ENCODE peak calls at places on chromosomes 16 and 17, in ten cellular contexts. S, K, Z, R, O, N, Q, Y, B and E are unnamed samples.

GRCh38 chr16:84307209-84307954 is 12.7 kb downstream of the WFDC1 start:
- DNase-seq in S (no peak), Y (no peak), Q (no peak), Z (no peak), R (no peak), K (no peak), B (no peak), O (no peak), N (no peak), E (no peak)

GRCh38 chr16:50323335-50324011 is 45.3 kb downstream of the BRD7 start:
- DNase-seq in Y (peak; percentile 61), K (no peak), B (no peak), R (no peak), S (no peak), N (no peak), Q (no peak), Z (no peak), O (no peak), E (no peak)

GRCh38 chr17:50260501-50260911 is 13.8 kb upstream of the TMEM92 start:
- DNase-seq in R (no peak), S (no peak), O (no peak), Q (no peak), Z (no peak), N (no peak), Y (no peak), K (no peak), B (no peak), E (no peak)

GRCh38 chr17:64209356-64209941 is 53.6 kb downstream of the TEX2 start:
- DNase-seq in O (no peak), R (no peak), K (no peak), N (no peak), Z (no peak), B (no peak), Y (no peak), Q (no peak), S (no peak), E (no peak)

GRCh38 chr16:89102035-89102776 is 8.6 kb downstream of the ACSF3 start:
- DNase-seq in K (no peak), S (no peak), Q (no peak), Z (peak; percentile 77), N (no peak), Y (no peak), R (no peak), B (peak; percentile 56), O (no peak), E (no peak)

GRCh38 chr16:15055141-15056053 is 477 bp downstream of the NTAN1 start:
- DNase-seq in K (no peak), S (no peak), R (peak; percentile 12), B (no peak), O (peak; percentile 50), Z (peak; percentile 74), Q (no peak), N (peak; percentile 86), Y (peak; percentile 43), E (peak; percentile 90)

GRCh38 chr17:82272495-82273326 is 789 bp downstream of the CSNK1D start:
- DNase-seq in N (peak; percentile 57), K (peak; percentile 23), S (no peak), Z (peak; percentile 65), R (no peak), Q (no peak), B (peak; percentile 84), Y (no peak), O (peak; percentile 9), E (peak; percentile 54)

GRCh38 chr16:80735846-80736245 is 68.6 kb downstream of the CDYL2 start:
- DNase-seq in Z (no peak), Y (no peak), S (no peak), K (no peak), N (no peak), R (no peak), Q (no peak), O (no peak), B (no peak), E (no peak)

GRCh38 chr16:81261049-81261648 is 22.7 kb downstream of the BCO1 start:
- DNase-seq in R (no peak), K (no peak), O (no peak), Q (no peak), Y (peak; percentile 38), B (peak; percentile 57), S (no peak), Z (no peak), N (peak; percentile 31), E (peak; percentile 2)

GRCh38 chr16:77402118-77402517 is 32.7 kb downstream of the ADAMTS18 start:
- DNase-seq in O (no peak), Z (no peak), S (no peak), B (no peak), Y (no peak), N (no peak), R (no peak), K (no peak), Q (no peak), E (no peak)

GRCh38 chr17:29344201-29344856 is 45.8 kb upstream of the TAOK1 start:
- DNase-seq in N (no peak), R (no peak), Z (no peak), B (no peak), Q (no peak), K (no peak), O (no peak), S (no peak), Y (no peak), E (no peak)

GRCh38 chr16:75806487-75806886 is 80.2 kb upstream of the CPHXL start:
- DNase-seq in R (no peak), S (no peak), Y (no peak), Q (no peak), Z (no peak), O (no peak), B (no peak), K (no peak), N (no peak), E (no peak)

GRCh38 chr16:6204941-6205340 is 1107.3 kb upstream of the EEF2KMT start:
- DNase-seq in K (no peak), Z (no peak), O (no peak), Q (no peak), B (no peak), R (no peak), Y (no peak), S (no peak), N (no peak), E (no peak)

GRCh38 chr17:82924812-82925211 is 85.0 kb upstream of the ZNF750 start:
- DNase-seq in B (no peak), Y (no peak), O (no peak), K (no peak), Q (no peak), N (no peak), R (no peak), S (no peak), Z (no peak), E (no peak)

GRCh38 chr17:49835472-49835871 is 12.4 kb downstream of the TAC4 start:
- DNase-seq in O (no peak), Q (no peak), N (no peak), B (no peak), S (no peak), Z (no peak), R (no peak), K (no peak), Y (no peak), E (no peak)

GRCh38 chr16:50396770-50397525 is 28.2 kb upstream of the BRD7 start:
- DNase-seq in B (peak; percentile 29), O (no peak), S (no peak), Y (peak; percentile 36), Q (no peak), R (no peak), Z (no peak), N (no peak), K (no peak), E (no peak)

GRCh38 chr17:4908711-4909496 is 6.0 kb upstream of the CHRNE start:
- DNase-seq in Z (peak; percentile 86), N (peak; percentile 74), R (peak; percentile 92), B (peak; percentile 89), Q (peak; percentile 27), K (peak; percentile 91), S (peak; percentile 54), Y (peak; percentile 96), O (peak; percentile 46), E (peak; percentile 77)

GRCh38 chr16:69108905-69109252 is 3.4 kb downstream of the HAS3 start:
- DNase-seq in Z (no peak), N (no peak), Y (no peak), K (no peak), O (no peak), Q (no peak), B (no peak), S (no peak), R (no peak), E (no peak)

GRCh38 chr17:69223809-69224208 is 4.8 kb downstream of the ABCA10 start:
- DNase-seq in R (peak; percentile 14), B (no peak), O (no peak), Q (no peak), Z (no peak), Y (peak; percentile 80), N (peak; percentile 19), K (no peak), S (no peak), E (no peak)

GRCh38 chr17:48542956-48543853 is 1.7 kb downstream of the HOXB2 start:
- DNase-seq in K (peak; percentile 67), Q (no peak), S (no peak), B (peak; percentile 66), Y (peak; percentile 77), O (no peak), Z (peak; percentile 60), N (no peak), R (no peak), E (peak; percentile 58)

GRCh38 chr17:78231991-78232759 is 744 bp downstream of the TMEM235 start:
- DNase-seq in Q (no peak), R (no peak), N (no peak), Y (no peak), O (no peak), K (peak; percentile 52), Z (no peak), B (peak; percentile 81), S (no peak), E (no peak)